ENCODE peak calls at places on chromosomes 11 and 22, in ten cellular contexts. One of them, this sample, is unnamed.

GRCh38 chr22:46070722-46071450 is 79.4 kb upstream of the PPARA start:
- DNase-seq in activated T-cell treated with anti-CD3 and anti-CD28 coated beads for 1 hour: peak; percentile 26
- DNase-seq in DMS 273 treated with DMSO at 0.1 percent for 48 hours: no peak
- DNase-seq in T-helper 17 cell: peak; percentile 45
- DNase-seq in fibroblast of the conjunctiva: no peak
- DNase-seq in activated CD8-positive, alpha-beta T cell treated with anti-CD3 and anti-CD28 coated beads for 36 hours: peak; percentile 43
- DNase-seq in mesenchymal stem cell: peak; percentile 53
- DNase-seq in NCI-H460: peak; percentile 57
- DNase-seq in amygdala: peak; percentile 74
- DNase-seq in ureter: no peak
- DNase-seq in this sample: peak; percentile 80

GRCh38 chr11:131195801-131196517 is 174.5 kb upstream of the NTM start:
- DNase-seq in amygdala: peak; percentile 50
- DNase-seq in mesenchymal stem cell: no peak
- DNase-seq in NCI-H460: no peak
- DNase-seq in ureter: peak; percentile 76
- DNase-seq in DMS 273 treated with DMSO at 0.1 percent for 48 hours: peak; percentile 16
- DNase-seq in activated CD8-positive, alpha-beta T cell treated with anti-CD3 and anti-CD28 coated beads for 36 hours: no peak
- DNase-seq in activated T-cell treated with anti-CD3 and anti-CD28 coated beads for 1 hour: no peak
- DNase-seq in T-helper 17 cell: no peak
- DNase-seq in fibroblast of the conjunctiva: peak; percentile 1
- DNase-seq in this sample: no peak

GRCh38 chr22:44159230-44159629 is 21.5 kb upstream of the PARVG start:
- DNase-seq in activated T-cell treated with anti-CD3 and anti-CD28 coated beads for 1 hour: no peak
- DNase-seq in amygdala: no peak
- DNase-seq in activated CD8-positive, alpha-beta T cell treated with anti-CD3 and anti-CD28 coated beads for 36 hours: no peak
- DNase-seq in mesenchymal stem cell: no peak
- DNase-seq in DMS 273 treated with DMSO at 0.1 percent for 48 hours: no peak
- DNase-seq in NCI-H460: no peak
- DNase-seq in T-helper 17 cell: no peak
- DNase-seq in fibroblast of the conjunctiva: no peak
- DNase-seq in ureter: no peak
- DNase-seq in this sample: no peak

GRCh38 chr22:36510966-36511881 is 4.4 kb upstream of the FOXRED2 start:
- DNase-seq in DMS 273 treated with DMSO at 0.1 percent for 48 hours: peak; percentile 12
- DNase-seq in amygdala: no peak
- DNase-seq in ureter: no peak
- DNase-seq in fibroblast of the conjunctiva: peak; percentile 17
- DNase-seq in mesenchymal stem cell: peak; percentile 72
- DNase-seq in NCI-H460: peak; percentile 41
- DNase-seq in activated CD8-positive, alpha-beta T cell treated with anti-CD3 and anti-CD28 coated beads for 36 hours: peak; percentile 62
- DNase-seq in T-helper 17 cell: no peak
- DNase-seq in activated T-cell treated with anti-CD3 and anti-CD28 coated beads for 1 hour: peak; percentile 18
- DNase-seq in this sample: peak; percentile 69

GRCh38 chr22:39574779-39575551 is 4.4 kb downstream of the CACNA1I start:
- DNase-seq in fibroblast of the conjunctiva: peak; percentile 37
- DNase-seq in ureter: no peak
- DNase-seq in NCI-H460: no peak
- DNase-seq in amygdala: no peak
- DNase-seq in mesenchymal stem cell: peak; percentile 88
- DNase-seq in T-helper 17 cell: no peak
- DNase-seq in DMS 273 treated with DMSO at 0.1 percent for 48 hours: no peak
- DNase-seq in activated CD8-positive, alpha-beta T cell treated with anti-CD3 and anti-CD28 coated beads for 36 hours: no peak
- DNase-seq in activated T-cell treated with anti-CD3 and anti-CD28 coated beads for 1 hour: no peak
- DNase-seq in this sample: peak; percentile 71

GRCh38 chr11:126336646-126337045 is 18.8 kb upstream of the ST3GAL4 start:
- DNase-seq in fibroblast of the conjunctiva: no peak
- DNase-seq in ureter: no peak
- DNase-seq in T-helper 17 cell: no peak
- DNase-seq in activated CD8-positive, alpha-beta T cell treated with anti-CD3 and anti-CD28 coated beads for 36 hours: no peak
- DNase-seq in DMS 273 treated with DMSO at 0.1 percent for 48 hours: no peak
- DNase-seq in amygdala: no peak
- DNase-seq in NCI-H460: no peak
- DNase-seq in activated T-cell treated with anti-CD3 and anti-CD28 coated beads for 1 hour: no peak
- DNase-seq in mesenchymal stem cell: no peak
- DNase-seq in this sample: no peak

GRCh38 chr11:47917643-47918369 is 62.6 kb upstream of the PTPRJ start:
- DNase-seq in DMS 273 treated with DMSO at 0.1 percent for 48 hours: peak; percentile 95
- DNase-seq in mesenchymal stem cell: peak; percentile 100
- DNase-seq in fibroblast of the conjunctiva: peak; percentile 98
- DNase-seq in activated T-cell treated with anti-CD3 and anti-CD28 coated beads for 1 hour: no peak
- DNase-seq in T-helper 17 cell: no peak
- DNase-seq in NCI-H460: peak; percentile 80
- DNase-seq in activated CD8-positive, alpha-beta T cell treated with anti-CD3 and anti-CD28 coated beads for 36 hours: no peak
- DNase-seq in ureter: peak; percentile 93
- DNase-seq in amygdala: peak; percentile 36
- DNase-seq in this sample: peak; percentile 48

GRCh38 chr11:14554959-14555358 is 34.8 kb upstream of the PSMA1 start:
- DNase-seq in fibroblast of the conjunctiva: no peak
- DNase-seq in NCI-H460: no peak
- DNase-seq in DMS 273 treated with DMSO at 0.1 percent for 48 hours: no peak
- DNase-seq in mesenchymal stem cell: peak; percentile 95
- DNase-seq in ureter: no peak
- DNase-seq in activated T-cell treated with anti-CD3 and anti-CD28 coated beads for 1 hour: no peak
- DNase-seq in activated CD8-positive, alpha-beta T cell treated with anti-CD3 and anti-CD28 coated beads for 36 hours: peak; percentile 16
- DNase-seq in amygdala: peak; percentile 6
- DNase-seq in T-helper 17 cell: peak; percentile 7
- DNase-seq in this sample: no peak

GRCh38 chr11:124039557-124039956 is 1.6 kb downstream of the OR10G7 start:
- DNase-seq in NCI-H460: no peak
- DNase-seq in T-helper 17 cell: no peak
- DNase-seq in fibroblast of the conjunctiva: no peak
- DNase-seq in ureter: no peak
- DNase-seq in DMS 273 treated with DMSO at 0.1 percent for 48 hours: no peak
- DNase-seq in mesenchymal stem cell: no peak
- DNase-seq in amygdala: no peak
- DNase-seq in activated T-cell treated with anti-CD3 and anti-CD28 coated beads for 1 hour: no peak
- DNase-seq in activated CD8-positive, alpha-beta T cell treated with anti-CD3 and anti-CD28 coated beads for 36 hours: no peak
- DNase-seq in this sample: no peak

GRCh38 chr22:37242395-37242918 is 1.6 kb downstream of the RAC2 start:
- DNase-seq in activated CD8-positive, alpha-beta T cell treated with anti-CD3 and anti-CD28 coated beads for 36 hours: peak; percentile 98
- DNase-seq in NCI-H460: no peak
- DNase-seq in T-helper 17 cell: peak; percentile 76
- DNase-seq in fibroblast of the conjunctiva: no peak
- DNase-seq in activated T-cell treated with anti-CD3 and anti-CD28 coated beads for 1 hour: peak; percentile 83
- DNase-seq in amygdala: no peak
- DNase-seq in mesenchymal stem cell: peak; percentile 60
- DNase-seq in DMS 273 treated with DMSO at 0.1 percent for 48 hours: no peak
- DNase-seq in ureter: peak; percentile 66
- DNase-seq in this sample: peak; percentile 63

GRCh38 chr11:10483584-10483983 is 28.5 kb downstream of the AMPD3 start:
- DNase-seq in T-helper 17 cell: no peak
- DNase-seq in DMS 273 treated with DMSO at 0.1 percent for 48 hours: no peak
- DNase-seq in NCI-H460: no peak
- DNase-seq in fibroblast of the conjunctiva: no peak
- DNase-seq in activated CD8-positive, alpha-beta T cell treated with anti-CD3 and anti-CD28 coated beads for 36 hours: no peak
- DNase-seq in amygdala: no peak
- DNase-seq in activated T-cell treated with anti-CD3 and anti-CD28 coated beads for 1 hour: no peak
- DNase-seq in ureter: no peak
- DNase-seq in mesenchymal stem cell: no peak
- DNase-seq in this sample: no peak

GRCh38 chr11:65781962-65782815 is 1.4 kb upstream of the AP5B1 start:
- DNase-seq in mesenchymal stem cell: no peak
- DNase-seq in ureter: no peak
- DNase-seq in NCI-H460: no peak
- DNase-seq in T-helper 17 cell: no peak
- DNase-seq in activated CD8-positive, alpha-beta T cell treated with anti-CD3 and anti-CD28 coated beads for 36 hours: no peak
- DNase-seq in DMS 273 treated with DMSO at 0.1 percent for 48 hours: no peak
- DNase-seq in activated T-cell treated with anti-CD3 and anti-CD28 coated beads for 1 hour: no peak
- DNase-seq in fibroblast of the conjunctiva: no peak
- DNase-seq in amygdala: no peak
- DNase-seq in this sample: no peak

GRCh38 chr11:15910761-15911160 is 445.6 kb downstream of the SOX6 start:
- DNase-seq in NCI-H460: no peak
- DNase-seq in fibroblast of the conjunctiva: no peak
- DNase-seq in T-helper 17 cell: no peak
- DNase-seq in DMS 273 treated with DMSO at 0.1 percent for 48 hours: no peak
- DNase-seq in amygdala: no peak
- DNase-seq in mesenchymal stem cell: no peak
- DNase-seq in ureter: no peak
- DNase-seq in activated T-cell treated with anti-CD3 and anti-CD28 coated beads for 1 hour: no peak
- DNase-seq in activated CD8-positive, alpha-beta T cell treated with anti-CD3 and anti-CD28 coated beads for 36 hours: no peak
- DNase-seq in this sample: no peak

GRCh38 chr22:20239063-20239950 is 28.8 kb downstream of the RTN4R start:
- DNase-seq in mesenchymal stem cell: no peak
- DNase-seq in DMS 273 treated with DMSO at 0.1 percent for 48 hours: no peak
- DNase-seq in amygdala: no peak
- DNase-seq in ureter: no peak
- DNase-seq in fibroblast of the conjunctiva: no peak
- DNase-seq in T-helper 17 cell: no peak
- DNase-seq in NCI-H460: no peak
- DNase-seq in activated T-cell treated with anti-CD3 and anti-CD28 coated beads for 1 hour: no peak
- DNase-seq in activated CD8-positive, alpha-beta T cell treated with anti-CD3 and anti-CD28 coated beads for 36 hours: peak; percentile 66
- DNase-seq in this sample: peak; percentile 63

GRCh38 chr11:47152953-47153950 is 23.4 kb downstream of the ARFGAP2 start:
- DNase-seq in mesenchymal stem cell: peak; percentile 86
- DNase-seq in activated CD8-positive, alpha-beta T cell treated with anti-CD3 and anti-CD28 coated beads for 36 hours: peak; percentile 69
- DNase-seq in T-helper 17 cell: peak; percentile 42
- DNase-seq in fibroblast of the conjunctiva: peak; percentile 84
- DNase-seq in activated T-cell treated with anti-CD3 and anti-CD28 coated beads for 1 hour: peak; percentile 17
- DNase-seq in DMS 273 treated with DMSO at 0.1 percent for 48 hours: peak; percentile 73
- DNase-seq in ureter: peak; percentile 78
- DNase-seq in amygdala: peak; percentile 85
- DNase-seq in NCI-H460: peak; percentile 55
- DNase-seq in this sample: peak; percentile 71

GRCh38 chr11:102230186-102230585 is 87.1 kb upstream of the BIRC3 start:
- DNase-seq in DMS 273 treated with DMSO at 0.1 percent for 48 hours: no peak
- DNase-seq in mesenchymal stem cell: no peak
- DNase-seq in fibroblast of the conjunctiva: no peak
- DNase-seq in activated T-cell treated with anti-CD3 and anti-CD28 coated beads for 1 hour: no peak
- DNase-seq in T-helper 17 cell: no peak
- DNase-seq in activated CD8-positive, alpha-beta T cell treated with anti-CD3 and anti-CD28 coated beads for 36 hours: no peak
- DNase-seq in ureter: no peak
- DNase-seq in NCI-H460: no peak
- DNase-seq in amygdala: no peak
- DNase-seq in this sample: no peak

GRCh38 chr11:12234216-12234615 is 123.8 kb downstream of the MICAL2 start:
- DNase-seq in ureter: no peak
- DNase-seq in T-helper 17 cell: no peak
- DNase-seq in fibroblast of the conjunctiva: no peak
- DNase-seq in NCI-H460: no peak
- DNase-seq in amygdala: no peak
- DNase-seq in mesenchymal stem cell: no peak
- DNase-seq in activated CD8-positive, alpha-beta T cell treated with anti-CD3 and anti-CD28 coated beads for 36 hours: no peak
- DNase-seq in activated T-cell treated with anti-CD3 and anti-CD28 coated beads for 1 hour: no peak
- DNase-seq in DMS 273 treated with DMSO at 0.1 percent for 48 hours: no peak
- DNase-seq in this sample: no peak

GRCh38 chr11:10519630-10520029 is 21.4 kb downstream of the RNF141 start:
- DNase-seq in mesenchymal stem cell: no peak
- DNase-seq in DMS 273 treated with DMSO at 0.1 percent for 48 hours: no peak
- DNase-seq in fibroblast of the conjunctiva: no peak
- DNase-seq in activated T-cell treated with anti-CD3 and anti-CD28 coated beads for 1 hour: no peak
- DNase-seq in ureter: no peak
- DNase-seq in T-helper 17 cell: no peak
- DNase-seq in amygdala: no peak
- DNase-seq in activated CD8-positive, alpha-beta T cell treated with anti-CD3 and anti-CD28 coated beads for 36 hours: no peak
- DNase-seq in NCI-H460: no peak
- DNase-seq in this sample: no peak

GRCh38 chr11:111851636-111852035 is 19.7 kb downstream of the ALG9 start:
- DNase-seq in activated T-cell treated with anti-CD3 and anti-CD28 coated beads for 1 hour: no peak
- DNase-seq in NCI-H460: no peak
- DNase-seq in DMS 273 treated with DMSO at 0.1 percent for 48 hours: no peak
- DNase-seq in amygdala: no peak
- DNase-seq in fibroblast of the conjunctiva: peak; percentile 18
- DNase-seq in T-helper 17 cell: no peak
- DNase-seq in activated CD8-positive, alpha-beta T cell treated with anti-CD3 and anti-CD28 coated beads for 36 hours: no peak
- DNase-seq in mesenchymal stem cell: peak; percentile 35
- DNase-seq in ureter: no peak
- DNase-seq in this sample: no peak

GRCh38 chr11:69480547-69481392 is 693 bp upstream of the LINC01488 start:
- DNase-seq in NCI-H460: no peak
- DNase-seq in fibroblast of the conjunctiva: no peak
- DNase-seq in activated CD8-positive, alpha-beta T cell treated with anti-CD3 and anti-CD28 coated beads for 36 hours: no peak
- DNase-seq in ureter: no peak
- DNase-seq in T-helper 17 cell: no peak
- DNase-seq in amygdala: no peak
- DNase-seq in mesenchymal stem cell: no peak
- DNase-seq in activated T-cell treated with anti-CD3 and anti-CD28 coated beads for 1 hour: no peak
- DNase-seq in DMS 273 treated with DMSO at 0.1 percent for 48 hours: no peak
- DNase-seq in this sample: no peak

GRCh38 chr11:67344264-67344663 is 9.1 kb downstream of the POLD4 start:
- DNase-seq in T-helper 17 cell: no peak
- DNase-seq in NCI-H460: no peak
- DNase-seq in ureter: no peak
- DNase-seq in amygdala: no peak
- DNase-seq in activated T-cell treated with anti-CD3 and anti-CD28 coated beads for 1 hour: no peak
- DNase-seq in activated CD8-positive, alpha-beta T cell treated with anti-CD3 and anti-CD28 coated beads for 36 hours: peak; percentile 55
- DNase-seq in fibroblast of the conjunctiva: no peak
- DNase-seq in mesenchymal stem cell: no peak
- DNase-seq in DMS 273 treated with DMSO at 0.1 percent for 48 hours: no peak
- DNase-seq in this sample: no peak

GRCh38 chr11:106950067-106950491 is 68.2 kb downstream of the GUCY1A2 start:
- DNase-seq in DMS 273 treated with DMSO at 0.1 percent for 48 hours: no peak
- DNase-seq in ureter: no peak
- DNase-seq in mesenchymal stem cell: no peak
- DNase-seq in NCI-H460: no peak
- DNase-seq in fibroblast of the conjunctiva: no peak
- DNase-seq in activated CD8-positive, alpha-beta T cell treated with anti-CD3 and anti-CD28 coated beads for 36 hours: no peak
- DNase-seq in amygdala: no peak
- DNase-seq in activated T-cell treated with anti-CD3 and anti-CD28 coated beads for 1 hour: no peak
- DNase-seq in T-helper 17 cell: no peak
- DNase-seq in this sample: no peak

GRCh38 chr11:55942785-55943392 is 6.7 kb upstream of the OR5I1 start:
- DNase-seq in ureter: no peak
- DNase-seq in mesenchymal stem cell: peak; percentile 14
- DNase-seq in NCI-H460: peak; percentile 19
- DNase-seq in T-helper 17 cell: no peak
- DNase-seq in fibroblast of the conjunctiva: no peak
- DNase-seq in activated CD8-positive, alpha-beta T cell treated with anti-CD3 and anti-CD28 coated beads for 36 hours: no peak
- DNase-seq in DMS 273 treated with DMSO at 0.1 percent for 48 hours: no peak
- DNase-seq in amygdala: no peak
- DNase-seq in activated T-cell treated with anti-CD3 and anti-CD28 coated beads for 1 hour: no peak
- DNase-seq in this sample: no peak

GRCh38 chr11:58390551-58391063 is 16.1 kb downstream of the OR5B3 start:
- DNase-seq in ureter: no peak
- DNase-seq in DMS 273 treated with DMSO at 0.1 percent for 48 hours: no peak
- DNase-seq in mesenchymal stem cell: no peak
- DNase-seq in T-helper 17 cell: no peak
- DNase-seq in amygdala: no peak
- DNase-seq in activated CD8-positive, alpha-beta T cell treated with anti-CD3 and anti-CD28 coated beads for 36 hours: no peak
- DNase-seq in NCI-H460: no peak
- DNase-seq in activated T-cell treated with anti-CD3 and anti-CD28 coated beads for 1 hour: no peak
- DNase-seq in fibroblast of the conjunctiva: no peak
- DNase-seq in this sample: no peak

GRCh38 chr11:125350206-125351044 is 145.6 kb downstream of the FEZ1 start:
- DNase-seq in ureter: no peak
- DNase-seq in T-helper 17 cell: no peak
- DNase-seq in fibroblast of the conjunctiva: no peak
- DNase-seq in DMS 273 treated with DMSO at 0.1 percent for 48 hours: no peak
- DNase-seq in amygdala: no peak
- DNase-seq in activated CD8-positive, alpha-beta T cell treated with anti-CD3 and anti-CD28 coated beads for 36 hours: no peak
- DNase-seq in activated T-cell treated with anti-CD3 and anti-CD28 coated beads for 1 hour: no peak
- DNase-seq in mesenchymal stem cell: no peak
- DNase-seq in NCI-H460: no peak
- DNase-seq in this sample: no peak

GRCh38 chr22:38029370-38029769 is 27.8 kb upstream of the PICK1 start:
- DNase-seq in activated CD8-positive, alpha-beta T cell treated with anti-CD3 and anti-CD28 coated beads for 36 hours: no peak
- DNase-seq in DMS 273 treated with DMSO at 0.1 percent for 48 hours: no peak
- DNase-seq in mesenchymal stem cell: no peak
- DNase-seq in amygdala: no peak
- DNase-seq in fibroblast of the conjunctiva: no peak
- DNase-seq in ureter: no peak
- DNase-seq in activated T-cell treated with anti-CD3 and anti-CD28 coated beads for 1 hour: no peak
- DNase-seq in T-helper 17 cell: no peak
- DNase-seq in NCI-H460: no peak
- DNase-seq in this sample: no peak

GRCh38 chr11:112016088-112016764 is 9.0 kb upstream of the DLAT start:
- DNase-seq in amygdala: no peak
- DNase-seq in NCI-H460: no peak
- DNase-seq in T-helper 17 cell: no peak
- DNase-seq in mesenchymal stem cell: peak; percentile 30
- DNase-seq in fibroblast of the conjunctiva: peak; percentile 63
- DNase-seq in ureter: no peak
- DNase-seq in activated T-cell treated with anti-CD3 and anti-CD28 coated beads for 1 hour: no peak
- DNase-seq in DMS 273 treated with DMSO at 0.1 percent for 48 hours: no peak
- DNase-seq in activated CD8-positive, alpha-beta T cell treated with anti-CD3 and anti-CD28 coated beads for 36 hours: no peak
- DNase-seq in this sample: no peak

GRCh38 chr22:36010090-36010489 is 18.5 kb downstream of the RBFOX2 start:
- DNase-seq in activated T-cell treated with anti-CD3 and anti-CD28 coated beads for 1 hour: no peak
- DNase-seq in NCI-H460: no peak
- DNase-seq in fibroblast of the conjunctiva: no peak
- DNase-seq in DMS 273 treated with DMSO at 0.1 percent for 48 hours: peak; percentile 81
- DNase-seq in mesenchymal stem cell: no peak
- DNase-seq in T-helper 17 cell: no peak
- DNase-seq in ureter: no peak
- DNase-seq in amygdala: no peak
- DNase-seq in activated CD8-positive, alpha-beta T cell treated with anti-CD3 and anti-CD28 coated beads for 36 hours: no peak
- DNase-seq in this sample: peak; percentile 77